ENCODE peak calls at places on chromosomes 16 and 17, in nine cellular contexts. V is NB4, F is IMR-90, Y is neural progenitor cell, N is left lung, E is esophagus muscularis mucosa, I is fibroblast of the aortic adventitia, B is lower leg skin, D is right atrium auricular region. S is an unnamed sample.

GRCh38 chr16:70737377-70738082 is 51.7 kb upstream of the MTSS2 start:
- DNase-seq in V (peak; percentile 72), F (peak; percentile 99), Y (no peak), N (peak; percentile 68), E (no peak), I (peak; percentile 91), B (peak; percentile 71), D (no peak), S (peak; percentile 94)

GRCh38 chr17:45006927-45007461 is 38.9 kb upstream of the C1QL1 start:
- DNase-seq in V (peak; percentile 32), F (no peak), Y (peak; percentile 50), N (no peak), E (no peak), I (no peak), B (no peak), D (no peak), S (no peak)

GRCh38 chr17:74118504-74118903 is 85.0 kb upstream of the RPL38 start:
- DNase-seq in V (no peak), F (no peak), Y (peak; percentile 79), N (no peak), E (no peak), I (no peak), B (no peak), D (no peak), S (no peak)

GRCh38 chr16:10081201-10081940 is 100.9 kb downstream of the GRIN2A start:
- DNase-seq in V (no peak), F (no peak), Y (peak; percentile 67), N (no peak), E (no peak), I (peak; percentile 86), B (no peak), D (no peak), S (no peak)

GRCh38 chr17:76025294-76025693 is 1.8 kb downstream of the EVPL start:
- DNase-seq in V (no peak), F (no peak), Y (no peak), N (no peak), E (no peak), I (no peak), B (no peak), D (no peak), S (no peak)

GRCh38 chr16:24163935-24164334 is 92.2 kb upstream of the CACNG3 start:
- DNase-seq in V (no peak), F (no peak), Y (peak; percentile 24), N (no peak), E (no peak), I (no peak), B (no peak), D (no peak), S (no peak)

GRCh38 chr16:17519041-17519440 is 48.3 kb upstream of the XYLT1 start:
- DNase-seq in V (no peak), F (peak; percentile 71), Y (no peak), N (no peak), E (no peak), I (peak; percentile 58), B (no peak), D (no peak), S (peak; percentile 41)

GRCh38 chr16:52050418-52050817 is 496.5 kb downstream of the TOX3 start:
- DNase-seq in V (peak; percentile 41), F (peak; percentile 24), Y (no peak), N (no peak), E (no peak), I (no peak), B (no peak), D (no peak), S (peak; percentile 12)

GRCh38 chr17:62708587-62708986 is 81.1 kb downstream of the MRC2 start:
- DNase-seq in V (no peak), F (no peak), Y (no peak), N (no peak), E (no peak), I (no peak), B (no peak), D (no peak), S (no peak)

GRCh38 chr17:3751836-3752235 is 28.1 kb downstream of the HASPIN start:
- DNase-seq in V (no peak), F (no peak), Y (no peak), N (no peak), E (no peak), I (no peak), B (no peak), D (no peak), S (no peak)

GRCh38 chr17:3750926-3751325 is 27.2 kb downstream of the HASPIN start:
- DNase-seq in V (peak; percentile 28), F (no peak), Y (no peak), N (no peak), E (no peak), I (no peak), B (no peak), D (no peak), S (no peak)

GRCh38 chr17:3754066-3754457 is 30.4 kb downstream of the HASPIN start:
- DNase-seq in V (no peak), F (no peak), Y (no peak), N (no peak), E (no peak), I (no peak), B (no peak), D (no peak), S (no peak)

GRCh38 chr17:3755335-3756030 is 31.8 kb downstream of the HASPIN start:
- DNase-seq in V (no peak), F (no peak), Y (no peak), N (no peak), E (no peak), I (no peak), B (no peak), D (no peak), S (no peak)

DNA sequence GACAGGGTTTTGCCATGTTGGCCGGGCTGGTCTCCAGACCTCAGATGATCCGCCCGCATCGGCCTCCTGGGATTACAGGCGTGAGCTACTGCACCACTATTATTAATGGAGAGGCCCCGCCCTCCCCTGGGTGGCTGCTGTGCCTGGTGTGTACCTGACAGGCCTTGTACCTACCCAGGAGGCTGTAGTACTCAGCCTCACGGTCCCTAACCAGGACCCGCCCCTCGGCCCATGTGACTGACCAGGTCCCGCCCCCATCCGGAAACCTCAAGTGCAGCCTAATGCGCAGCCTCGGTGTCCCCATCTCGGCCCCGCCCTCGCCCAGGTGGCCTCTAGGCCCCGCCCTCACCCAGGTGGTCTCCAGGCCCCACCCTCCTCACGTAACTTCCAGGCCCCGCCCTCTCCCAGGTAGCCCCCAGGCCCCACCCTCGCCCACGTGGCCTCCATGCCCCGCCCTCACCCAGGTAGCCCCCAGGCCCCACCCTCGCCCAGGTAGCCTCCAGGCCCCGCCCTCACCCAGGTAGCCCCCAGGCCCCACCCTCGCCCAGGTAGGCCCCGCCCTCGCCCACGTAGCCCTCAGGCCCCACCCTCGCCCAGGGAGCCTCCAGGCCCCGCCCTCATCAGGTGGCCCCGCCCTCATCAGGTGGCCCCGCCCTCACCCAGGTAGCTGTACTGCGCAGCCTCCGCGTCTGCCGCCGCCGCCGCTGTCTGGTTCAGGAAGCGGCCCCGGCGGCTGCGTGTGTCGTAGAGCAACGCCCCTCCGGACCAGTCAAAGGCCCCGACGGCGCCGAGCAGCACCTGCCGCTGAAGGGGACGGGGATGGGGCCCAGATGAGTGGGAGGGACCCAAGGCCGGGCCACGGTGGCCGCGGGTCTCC is 31.0 kb downstream of the HASPIN start:
- DNase-seq in V (no peak), F (no peak), Y (peak; percentile 95), N (peak; percentile 89), E (no peak), I (no peak), B (peak; percentile 88), D (no peak), S (no peak)
- H3K4me3 ChIP-seq in V (no peak overlapping the region), F (no peak overlapping the region), Y (peak overlapping the region; percentile 45), N (peak overlapping the region; percentile 24), E (peak overlapping the region; percentile 35), I (no peak overlapping the region), B (no peak overlapping the region), D (no peak overlapping the region), S (no peak overlapping the region)

DNA sequence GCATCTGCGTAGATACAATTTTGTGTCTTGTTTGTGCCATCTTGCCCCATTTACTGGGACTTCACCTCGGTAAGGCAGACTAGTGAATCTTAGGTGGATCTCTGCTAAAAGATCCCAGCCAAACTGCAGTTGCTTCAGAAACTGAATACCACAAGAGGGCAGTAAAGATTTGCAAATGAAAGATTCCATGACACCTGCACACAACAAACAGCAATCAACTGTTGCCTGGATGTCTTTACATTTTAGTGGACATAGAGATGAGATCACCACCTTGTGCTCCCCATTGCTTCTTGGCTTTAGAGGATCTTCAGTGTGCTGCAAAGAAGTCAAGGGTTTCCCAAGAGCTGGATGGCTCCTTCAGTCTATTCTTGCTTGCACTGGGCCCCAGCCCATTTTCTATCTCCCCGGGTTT is 119.2 kb upstream of the CACNG5 start:
- DNase-seq in V (peak; percentile 64), F (peak; percentile 75), Y (peak; percentile 82), N (no peak), E (no peak), I (peak; percentile 75), B (no peak), D (peak; percentile 32), S (peak; percentile 76)
- TF ChIP-seq CTCF in V (peak; percentile 70), F (peak; percentile 67), Y (peak; percentile 90), N (peak; percentile 66), E (peak; percentile 67), I (peak; percentile 70), B (no peak), D (peak; percentile 16), S (peak; percentile 60)

GRCh38 chr17:3398310-3398709 is at the start of gene OR1E1:
- DNase-seq in V (no peak), F (no peak), Y (no peak), N (no peak), E (no peak), I (no peak), B (no peak), D (no peak), S (no peak)

GRCh38 chr17:3401786-3402185 is 3.6 kb upstream of the OR1E1 start:
- DNase-seq in V (no peak), F (no peak), Y (no peak), N (no peak), E (no peak), I (no peak), B (no peak), D (no peak), S (no peak)

GRCh38 chr17:3400008-3400407 is 1.8 kb upstream of the OR1E1 start:
- DNase-seq in V (no peak), F (no peak), Y (no peak), N (no peak), E (no peak), I (no peak), B (no peak), D (no peak), S (no peak)
- H3K4me3 ChIP-seq in V (no peak overlapping the region), F (no peak overlapping the region), Y (no peak overlapping the region), N (no peak overlapping the region), E (no peak overlapping the region), I (no peak overlapping the region), B (no peak overlapping the region), D (no peak overlapping the region), S (no peak overlapping the region)

DNA sequence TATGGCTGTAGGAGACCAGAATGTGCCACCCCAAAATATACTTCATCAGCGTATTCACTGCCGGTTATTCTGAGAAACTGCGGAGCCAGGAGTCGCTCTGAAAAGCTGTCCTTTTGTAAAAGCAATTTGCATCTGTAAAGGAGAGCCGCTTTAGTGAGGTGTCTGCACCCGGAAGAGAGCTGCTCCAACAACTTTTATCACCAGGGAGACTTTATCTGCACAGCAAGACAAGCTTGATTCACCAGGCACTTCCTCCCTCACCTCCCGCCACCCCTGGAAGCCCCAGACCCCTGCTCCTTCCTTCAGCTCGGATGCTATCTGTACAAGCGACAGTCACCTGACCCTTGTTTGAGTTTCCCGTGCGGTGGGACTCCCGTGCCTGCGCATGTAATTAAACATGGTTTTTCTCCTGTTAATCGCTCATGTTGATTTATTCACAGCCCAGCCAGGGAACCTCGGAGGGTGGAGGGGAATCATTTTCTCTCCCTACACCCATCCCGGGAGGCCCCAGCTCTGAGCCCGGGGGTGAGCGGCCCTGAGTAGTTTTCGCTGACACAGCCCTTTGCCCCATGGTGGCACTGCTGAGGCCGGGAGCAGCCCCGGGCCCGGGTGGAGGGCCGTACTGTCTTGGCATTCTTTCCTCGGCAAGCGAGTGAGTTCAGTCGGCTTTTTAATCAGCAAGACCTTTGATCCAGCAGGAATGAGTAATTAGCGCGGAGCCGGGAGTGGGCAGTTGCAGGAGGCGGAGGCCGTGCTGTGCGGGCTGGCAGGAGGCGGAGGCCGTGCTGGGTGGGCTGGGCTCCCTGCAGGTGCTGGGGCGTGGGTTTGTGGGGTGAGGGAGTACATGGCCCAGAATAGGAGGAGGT is 222.7 kb upstream of the CIBAR2 start:
- DNase-seq in V (no peak), F (no peak), Y (peak; percentile 85), N (no peak), E (no peak), I (no peak), B (no peak), D (no peak), S (no peak)
- TF ChIP-seq CTCF in V (no peak), F (no peak), Y (peak; percentile 47), N (no peak), E (no peak), I (no peak), B (no peak), D (no peak), S (no peak)